ENCODE peak calls at places on chromosomes 3 and 15, in six cellular contexts. V, I, T, K, G and E are unnamed samples.

GRCh38 chr3:12561397-12561796 is 4.5 kb downstream of the MKRN2 start:
- DNase-seq in V (no peak), I (no peak), G (no peak), K (no peak), T (no peak), E (no peak)

GRCh38 chr15:76204916-76205460 is 106.3 kb downstream of the ETFA start:
- DNase-seq in G (no peak), V (no peak), I (no peak), K (no peak), T (no peak), E (no peak)

GRCh38 chr3:157388976-157389375 is 47.7 kb upstream of the PTX3 start:
- DNase-seq in G (peak; percentile 16), K (peak; percentile 56), I (peak; percentile 42), V (no peak), T (no peak), E (no peak)

GRCh38 chr3:137150825-137151224 is 193.0 kb downstream of the IL20RB start:
- DNase-seq in K (no peak), T (no peak), G (no peak), V (no peak), I (no peak), E (no peak)

GRCh38 chr3:146161725-146162047 is 702 bp upstream of the PLOD2 start:
- DNase-seq in K (no peak), G (peak; percentile 59), T (peak; percentile 58), I (peak; percentile 71), V (peak; percentile 44), E (peak; percentile 73)

GRCh38 chr3:81132995-81133394 is 628.5 kb downstream of the GBE1 start:
- DNase-seq in K (no peak), I (no peak), V (no peak), G (no peak), T (no peak), E (no peak)

GRCh38 chr3:162743091-162743490 is 1246.5 kb downstream of the OTOL1 start:
- DNase-seq in K (no peak), I (no peak), G (no peak), V (no peak), T (no peak), E (no peak)

GRCh38 chr3:30293621-30294240 is 312.7 kb upstream of the TGFBR2 start:
- DNase-seq in G (no peak), K (peak; percentile 75), V (no peak), I (no peak), T (no peak), E (no peak)

GRCh38 chr15:77837649-77838025 is 204.9 kb upstream of the LINGO1 start:
- DNase-seq in K (no peak), I (no peak), V (no peak), T (no peak), G (no peak), E (no peak)

GRCh38 chr3:53704363-53704725 is 141.9 kb downstream of the CHDH start:
- DNase-seq in K (no peak), T (no peak), I (no peak), G (no peak), V (no peak), E (no peak)

GRCh38 chr3:188389711-188390346 is 235.9 kb downstream of the LPP start:
- DNase-seq in I (no peak), T (peak; percentile 56), G (no peak), K (peak; percentile 42), V (peak; percentile 84), E (no peak)

GRCh38 chr3:77196146-77196545 is 156.2 kb downstream of the ROBO2 start:
- DNase-seq in V (peak; percentile 18), G (no peak), T (no peak), K (no peak), I (peak; percentile 38), E (no peak)

GRCh38 chr15:98953000-98953776 is 54.4 kb downstream of the PGPEP1L start:
- DNase-seq in I (no peak), G (no peak), V (no peak), T (no peak), K (no peak), E (no peak)

GRCh38 chr15:100866386-100867330 is 13.0 kb upstream of the ALDH1A3 start:
- DNase-seq in K (no peak), I (no peak), G (no peak), V (no peak), T (no peak), E (no peak)

GRCh38 chr3:123053107-123053506 is 13.7 kb upstream of the PDIA5 start:
- DNase-seq in G (no peak), T (no peak), I (no peak), V (peak; percentile 32), K (peak; percentile 43), E (no peak)

GRCh38 chr3:10417849-10418248 is 87.5 kb downstream of the ATP2B2 start:
- DNase-seq in T (no peak), I (peak; percentile 8), V (peak; percentile 30), G (peak; percentile 8), K (peak; percentile 27), E (peak; percentile 11)

GRCh38 chr15:59349715-59350420 is 22.8 kb downstream of the MYO1E start:
- DNase-seq in G (peak; percentile 97), K (peak; percentile 95), I (peak; percentile 84), V (peak; percentile 98), T (peak; percentile 46), E (no peak)

GRCh38 chr3:157347577-157348303 is 88.9 kb upstream of the PTX3 start:
- DNase-seq in K (peak; percentile 92), I (no peak), G (no peak), T (no peak), V (no peak), E (no peak)

GRCh38 chr15:64311566-64311965 is 44.4 kb downstream of the CSNK1G1 start:
- DNase-seq in V (no peak), I (no peak), K (no peak), T (no peak), G (no peak), E (no peak)

GRCh38 chr3:64220161-64220560 is 5.1 kb downstream of the PRICKLE2 start:
- DNase-seq in K (peak; percentile 72), V (peak; percentile 36), G (peak; percentile 65), I (peak; percentile 73), T (no peak), E (no peak)

GRCh38 chr15:67510597-67511225 is 10.2 kb upstream of the C15orf61 start:
- DNase-seq in V (no peak), T (no peak), G (peak; percentile 66), K (peak; percentile 75), I (peak; percentile 87), E (no peak)

GRCh38 chr15:75849167-75849566 is 5.9 kb downstream of the UBE2Q2 start:
- DNase-seq in G (no peak), T (no peak), I (no peak), K (no peak), V (no peak), E (no peak)

DNA sequence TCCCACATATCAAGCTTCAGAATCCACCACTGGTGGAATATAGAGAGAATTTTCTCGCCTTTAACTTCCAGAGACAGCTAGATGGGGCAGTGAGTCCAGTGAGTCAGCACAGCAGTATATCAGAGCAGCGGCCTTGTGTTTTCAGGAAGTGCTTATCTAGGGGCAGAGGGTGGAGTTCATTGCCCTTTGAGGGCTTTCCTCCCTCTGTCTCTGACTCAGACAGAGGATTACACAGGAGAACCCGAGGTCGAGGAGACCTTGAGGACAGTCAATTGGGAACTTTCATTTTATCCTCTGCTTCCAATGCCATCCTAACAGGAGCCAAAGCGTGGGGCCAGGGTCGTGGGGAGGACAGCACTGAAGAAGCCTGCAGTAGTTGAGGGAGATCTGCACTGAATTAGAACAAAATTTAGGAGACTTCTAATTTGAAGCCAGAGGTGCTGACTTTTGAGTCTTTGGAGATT is 109.6 kb upstream of the UMPS start:
- DNase-seq in G (peak; percentile 14), V (peak; percentile 21), I (peak; percentile 4), T (peak; percentile 40), K (peak; percentile 41), E (no peak)
- TF ChIP-seq CTCF in G (no peak), V (no peak), I (no peak), T (no peak), K (no peak), E (no peak)

DNA sequence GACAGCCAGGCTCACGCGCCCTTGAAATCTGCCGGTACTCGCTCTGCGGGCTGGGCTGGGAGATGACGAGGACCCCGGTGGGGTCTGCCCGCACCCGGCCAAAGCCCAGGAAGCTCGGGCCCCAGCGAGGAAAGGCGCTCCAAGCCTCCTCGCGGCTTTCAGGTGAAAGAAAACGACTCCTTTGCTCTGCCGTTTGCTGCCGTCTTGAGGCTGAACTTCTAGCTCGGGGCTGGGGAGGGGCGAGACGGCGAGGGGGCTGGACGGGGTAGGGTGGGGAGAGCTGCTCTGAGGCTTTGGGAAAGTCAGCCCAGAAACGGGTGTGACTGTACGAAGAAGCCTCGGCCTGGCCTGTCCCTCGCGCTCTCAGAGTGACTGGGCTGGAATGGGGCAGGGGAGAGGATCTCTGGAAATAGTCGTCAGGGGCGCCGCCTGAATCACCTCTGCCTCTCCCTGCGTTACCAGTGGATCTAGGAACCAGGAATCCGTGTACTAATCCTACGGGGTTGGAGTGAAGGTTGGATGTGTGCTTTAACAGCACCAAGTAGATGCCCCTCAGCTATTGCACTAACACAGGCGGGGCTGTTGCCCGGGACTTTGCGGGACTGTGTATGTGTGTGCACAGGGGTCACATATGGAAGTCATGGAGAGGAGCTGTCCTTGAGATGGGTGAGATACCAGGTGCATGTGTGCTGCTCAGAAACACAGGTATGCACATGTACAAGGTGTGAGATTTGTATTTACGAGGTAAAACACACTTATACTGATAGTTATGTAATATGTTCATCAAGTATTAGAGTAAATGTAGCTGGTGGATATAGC is 495 bp downstream of the FOXL2NB start:
- DNase-seq in I (peak; percentile 41), K (no peak), V (no peak), G (no peak), T (no peak), E (no peak)
- H3K4me3 ChIP-seq in I (peak overlapping the region; percentile 71), K (peak overlapping the region; percentile 48), V (no peak overlapping the region), G (peak overlapping the region; percentile 39), T (peak overlapping the region; percentile 51), E (no peak overlapping the region)

DNA sequence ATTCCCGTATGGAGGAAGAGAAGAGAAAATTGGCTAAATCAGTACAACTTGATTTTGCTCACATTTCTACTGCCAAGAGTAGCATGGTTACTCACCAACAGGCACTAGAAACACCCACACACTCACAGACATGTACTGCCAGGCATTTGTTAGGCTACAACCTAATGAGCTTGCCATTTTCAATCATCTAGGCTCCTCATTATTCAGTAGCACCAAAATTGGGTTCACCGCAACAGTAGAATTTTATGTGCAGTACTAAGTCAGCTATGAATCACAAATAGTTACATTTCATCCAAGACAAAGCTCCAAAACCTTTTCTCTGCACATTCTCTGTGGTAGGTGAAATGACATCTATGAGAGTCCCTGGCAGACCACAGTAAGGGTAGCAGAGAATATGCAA is 15.0 kb upstream of the THUMPD3 start:
- DNase-seq in G (peak; percentile 96), T (no peak), V (peak; percentile 64), I (peak; percentile 92), K (peak; percentile 60), E (no peak)
- TF ChIP-seq CTCF in G (no peak), T (no peak), V (no peak), I (no peak), K (no peak), E (no peak)

DNA sequence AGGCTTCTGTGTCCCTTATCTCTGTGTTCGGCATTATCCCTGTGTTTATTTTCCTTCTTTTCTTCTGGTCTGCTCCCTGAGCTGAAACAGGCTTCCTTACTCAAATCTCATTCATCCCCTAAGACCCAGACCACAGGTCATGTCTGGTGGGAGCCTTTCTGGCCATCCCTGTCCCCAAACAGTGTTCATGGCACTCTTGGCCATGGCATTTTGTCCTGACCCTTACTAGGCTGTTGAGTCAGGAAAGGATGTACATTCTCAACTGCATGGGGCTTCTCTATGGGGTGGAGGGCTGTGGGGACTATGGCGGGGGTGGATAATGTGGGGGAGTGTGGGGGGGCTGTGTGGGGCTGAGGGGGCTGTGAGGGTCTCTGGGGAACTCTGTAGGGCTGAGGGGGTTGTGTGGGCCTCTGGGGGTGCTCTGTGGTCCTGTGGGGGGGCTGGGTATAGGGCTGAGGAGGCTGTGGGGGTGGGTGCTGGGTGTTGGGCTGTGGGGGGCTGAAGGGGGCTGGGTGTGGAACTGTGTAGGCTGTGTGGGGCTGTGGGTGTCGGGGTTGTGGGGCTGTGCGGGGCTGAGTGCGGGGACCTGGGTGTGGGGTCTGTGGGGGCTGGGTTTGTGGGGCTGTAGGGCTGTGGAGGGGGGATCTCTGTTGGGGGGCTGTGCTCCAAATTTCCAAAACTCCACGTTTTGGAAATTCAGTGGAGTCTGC is 64.3 kb downstream of the KLF13 start:
- DNase-seq in T (no peak), V (no peak), K (no peak), I (no peak), G (no peak), E (no peak)
- H3K4me3 ChIP-seq in T (peak overlapping the region; percentile 72), V (no peak overlapping the region), K (no peak overlapping the region), I (no peak overlapping the region), G (no peak overlapping the region), E (no peak overlapping the region)